ENCODE peak calls at places on chromosomes 7 and 10, in six cellular contexts. M, I, H, W, A and Y are unnamed samples. For H3K36me3, H3K4me1 and H3K9me3, the result is how much of the 10 kb centered on the place peaks cover.

GRCh38 chr10:122422266-122422980 is 32.0 kb upstream of the ARMS2 start:
- DNase-seq in M (no peak), I (no peak), H (no peak), W (no peak), A (no peak), Y (no peak)

GRCh38 chr7:94556028-94556427 is 46.4 kb downstream of the CASD1 start:
- DNase-seq in M (no peak), I (no peak), H (no peak), W (no peak), A (no peak), Y (no peak)

GRCh38 chr7:44581426-44581906 is 565 bp downstream of the TMED4 start:
- DNase-seq in M (no peak), I (no peak), H (no peak), W (peak), A (peak), Y (no peak)

GRCh38 chr7:70893985-70894722 is 237.8 kb upstream of the GALNT17 start:
- DNase-seq in M (no peak), I (no peak), H (no peak), W (no peak), A (no peak), Y (no peak)

GRCh38 chr10:119020627-119020946 is 8.9 kb upstream of the NANOS1 start:
- DNase-seq in M (no peak), I (no peak), H (peak), W (no peak), A (no peak), Y (no peak)

GRCh38 chr7:71657386-71657785 is 525.4 kb downstream of the GALNT17 start:
- DNase-seq in M (no peak), I (no peak), H (no peak), W (no peak), A (no peak), Y (no peak)

GRCh38 chr10:132064082-132064755 is 1.5 kb upstream of the JAKMIP3 start:
- DNase-seq in M (peak), I (no peak), H (no peak), W (no peak), A (no peak), Y (no peak)

GRCh38 chr10:122828716-122829255 is 16.9 kb downstream of the CUZD1 start:
- DNase-seq in M (no peak), I (no peak), H (no peak), W (no peak), A (no peak), Y (no peak)

GRCh38 chr10:18246967-18247366 is 106.7 kb downstream of the CACNB2 start:
- DNase-seq in M (no peak), I (no peak), H (no peak), W (no peak), A (no peak), Y (no peak)

DNA sequence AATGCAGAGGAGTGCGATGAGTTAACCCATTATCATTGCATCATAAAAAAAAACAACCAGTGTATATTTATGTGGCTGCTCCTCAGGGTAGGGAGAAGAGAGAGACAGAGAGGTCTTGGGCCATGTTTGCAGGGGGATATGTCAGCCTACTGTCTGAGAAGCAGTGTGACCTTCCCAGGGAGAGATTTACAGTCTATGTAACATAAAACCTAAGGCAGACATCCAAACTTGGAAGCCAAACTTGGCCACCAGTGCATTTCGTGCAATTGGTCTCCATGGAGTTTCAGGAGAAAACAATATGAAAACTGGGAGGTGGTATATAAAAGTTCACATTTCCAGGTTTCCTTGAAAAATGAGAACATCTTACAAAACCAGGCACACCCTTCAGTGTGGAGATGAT is 85.9 kb upstream of the CXCL12 start:
- DNase-seq in M (no peak), I (no peak), H (no peak), W (no peak), A (no peak), Y (no peak)
- H3K36me3 ChIP-seq in M (under half), I (under half), H (under half), W (under half), A (under half), Y (under half)

DNA sequence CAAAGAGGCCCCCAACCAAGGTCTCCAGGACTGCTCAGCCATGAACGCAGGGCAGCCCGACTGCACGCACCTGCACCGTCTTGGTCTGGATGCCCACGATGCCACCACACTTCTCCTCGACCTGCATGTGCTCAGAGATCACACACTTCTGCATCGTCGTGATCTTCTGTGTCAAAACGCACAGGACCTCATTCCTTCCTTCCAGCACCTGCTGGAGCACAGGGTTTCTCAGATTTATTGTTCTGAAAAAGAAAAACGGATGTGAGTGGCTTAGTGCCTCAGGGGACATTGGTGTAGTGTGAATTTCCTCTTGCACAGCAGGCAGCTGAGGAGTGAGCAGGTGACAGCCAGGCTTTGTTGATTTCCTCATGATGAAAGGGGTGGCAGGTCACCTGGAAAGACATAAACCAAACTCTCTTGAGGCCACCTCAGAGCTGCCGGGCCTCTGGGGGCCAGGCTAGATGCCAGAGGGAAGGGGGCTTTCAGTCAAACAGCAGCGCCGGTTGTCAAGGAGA is 38.2 kb downstream of the GSDME start:
- DNase-seq in M (no peak), I (no peak), H (no peak), W (no peak), A (no peak), Y (no peak)
- H3K4me1 ChIP-seq in M (under half), I (under half), H (under half), W (under half), A (under half), Y (under half)

GRCh38 chr7:154577141-154577540 is 425.8 kb downstream of the PAXIP1 start:
- DNase-seq in M (no peak), I (no peak), H (no peak), W (no peak), A (no peak), Y (no peak)
- H3K9me3 ChIP-seq in M (under half), I (under half), H (under half), W (under half), A (under half), Y (under half)

DNA sequence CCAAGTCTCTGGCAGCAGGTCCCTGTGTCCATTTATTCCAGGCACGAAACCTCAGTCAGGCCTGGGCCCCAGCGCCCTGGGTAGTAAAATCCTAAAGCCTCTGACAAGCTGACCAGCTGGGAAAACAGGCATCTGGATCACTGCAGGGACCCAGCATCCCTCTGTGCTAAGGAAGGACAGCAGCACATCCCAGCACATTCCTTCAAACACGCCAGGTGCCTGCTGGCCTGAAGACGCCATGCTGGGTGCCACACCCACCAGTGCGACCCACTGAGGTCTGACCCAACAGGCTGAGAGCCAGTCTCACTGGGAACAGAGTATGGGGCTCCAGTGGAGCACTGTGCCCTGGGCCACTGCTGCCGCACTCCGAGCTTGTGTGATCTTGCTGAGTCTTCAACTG is 6.4 kb downstream of the DNAJB12 start:
- DNase-seq in M (no peak), I (no peak), H (peak), W (no peak), A (no peak), Y (no peak)
- H3K36me3 ChIP-seq in M (under half), I (half or more), H (half or more), W (under half), A (under half), Y (under half)

DNA sequence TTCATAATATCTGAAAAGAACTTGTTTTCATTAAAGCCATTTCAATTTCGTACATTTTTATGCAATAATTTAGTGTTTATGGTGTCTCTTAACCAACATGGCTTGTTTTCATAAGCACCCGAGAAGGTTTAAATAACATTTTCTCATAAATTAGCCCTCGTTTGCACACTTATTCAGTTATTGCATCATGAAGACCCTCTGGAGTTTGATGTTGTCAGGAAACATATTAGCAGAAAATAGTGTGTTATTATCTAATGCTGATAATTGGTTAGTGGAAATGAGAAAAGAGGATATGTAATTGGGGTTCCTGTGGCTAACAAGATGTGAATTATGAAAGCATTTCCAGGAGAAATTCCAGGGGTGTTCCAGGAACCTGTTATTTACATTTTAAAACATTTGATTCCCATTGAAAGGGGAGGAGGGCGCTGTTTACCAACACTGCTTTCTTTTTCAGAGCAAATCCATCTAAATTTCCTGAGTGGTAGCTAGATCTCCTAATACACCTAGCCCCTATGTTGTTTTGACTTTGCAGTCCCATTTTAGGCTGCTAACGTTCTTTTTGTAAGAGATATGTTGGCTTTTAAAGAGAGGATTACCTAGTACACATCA is 130.7 kb downstream of the TCF7L2 start:
- DNase-seq in M (no peak), I (no peak), H (no peak), W (no peak), A (no peak), Y (no peak)
- H3K4me1 ChIP-seq in M (under half), I (under half), H (under half), W (under half), A (under half), Y (under half)

GRCh38 chr7:5063698-5064097 is 18.0 kb downstream of the RBAK start:
- DNase-seq in M (no peak), I (no peak), H (no peak), W (no peak), A (no peak), Y (no peak)
- H3K9me3 ChIP-seq in M (under half), I (half or more), H (half or more), W (half or more), A (half or more), Y (under half)

DNA sequence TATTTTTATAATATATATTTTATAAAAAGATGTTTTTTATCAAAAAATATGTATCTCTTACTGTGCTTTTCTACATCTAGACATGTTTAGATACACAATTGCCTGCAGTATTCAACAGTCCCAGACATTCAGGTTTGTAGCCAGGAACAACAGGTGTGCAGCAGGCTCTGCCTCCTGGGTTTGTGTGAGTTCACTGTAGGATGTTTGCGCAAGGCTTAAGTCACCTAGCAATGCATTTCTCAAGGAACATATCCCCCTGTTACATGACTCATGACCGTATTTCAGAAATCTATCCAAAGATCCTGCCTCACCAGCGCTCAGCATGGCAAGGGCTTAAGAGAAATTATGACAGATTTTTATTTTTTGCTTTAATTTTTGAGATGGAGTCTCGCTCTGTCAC is 41.5 kb downstream of the PITRM1 start:
- DNase-seq in M (no peak), I (no peak), H (no peak), W (no peak), A (no peak), Y (no peak)
- H3K36me3 ChIP-seq in M (under half), I (under half), H (half or more), W (under half), A (under half), Y (under half)

GRCh38 chr10:49175587-49176309 is 12.4 kb downstream of the TMEM273 start:
- DNase-seq in M (peak), I (no peak), H (no peak), W (no peak), A (no peak), Y (no peak)

GRCh38 chr10:49177391-49178355 is 10.5 kb downstream of the TMEM273 start:
- DNase-seq in M (peak), I (no peak), H (peak), W (peak), A (peak), Y (no peak)

GRCh38 chr10:49179699-49180511 is 8.3 kb downstream of the TMEM273 start:
- DNase-seq in M (no peak), I (no peak), H (no peak), W (no peak), A (no peak), Y (no peak)

GRCh38 chr10:49176310-49177268 is 11.6 kb downstream of the TMEM273 start:
- DNase-seq in M (no peak), I (no peak), H (peak), W (no peak), A (peak), Y (no peak)

GRCh38 chr10:49178489-49179471 is 9.4 kb downstream of the TMEM273 start:
- DNase-seq in M (no peak), I (no peak), H (no peak), W (no peak), A (no peak), Y (no peak)
- H3K4me1 ChIP-seq in M (under half), I (under half), H (under half), W (under half), A (under half), Y (under half)